ENCODE peak calls at places on chromosome 20, in seven cellular contexts. C is foreskin fibroblast, I is uterus, G is cardiac fibroblast, E is heart left ventricle, Q is left lung, J is choroid plexus epithelial cell. A is an unnamed sample.

GRCh38 chr20:47727170-47727880 is 58.0 kb downstream of the SULF2 start:
- DNase-seq in C (no peak), I (no peak), G (no peak), E (peak), Q (peak), J (no peak), A (no peak)

GRCh38 chr20:6058684-6059295 is 4.9 kb upstream of the LRRN4 start:
- DNase-seq in C (no peak), I (no peak), G (no peak), E (no peak), Q (no peak), J (peak), A (no peak)

GRCh38 chr20:44664127-44664526 is 12.6 kb upstream of the ADA start:
- DNase-seq in C (no peak), I (no peak), G (no peak), E (no peak), Q (no peak), J (no peak), A (no peak)

GRCh38 chr20:7015257-7015656 is 247.8 kb downstream of the BMP2 start:
- DNase-seq in C (no peak), I (no peak), G (no peak), E (no peak), Q (no peak), J (no peak), A (no peak)

GRCh38 chr20:32957451-32957850 is 46.8 kb downstream of the SUN5 start:
- DNase-seq in C (no peak), I (no peak), G (no peak), E (no peak), Q (no peak), J (no peak), A (no peak)

GRCh38 chr20:31837896-31838397 is 7.5 kb downstream of the FOXS1 start:
- DNase-seq in C (peak), I (no peak), G (peak), E (no peak), Q (no peak), J (peak), A (peak)

GRCh38 chr20:25033250-25033940 is 24.5 kb downstream of the ACSS1 start:
- DNase-seq in C (no peak), I (no peak), G (no peak), E (peak), Q (no peak), J (peak), A (no peak)

GRCh38 chr20:29318871-29319461 is 1938.5 kb upstream of the DEFB115 start:
- DNase-seq in C (no peak), I (no peak), G (no peak), E (no peak), Q (no peak), J (no peak), A (no peak)

GRCh38 chr20:944148-944547 is 28.0 kb upstream of the ANGPT4 start:
- DNase-seq in C (no peak), I (no peak), G (no peak), E (no peak), Q (no peak), J (no peak), A (no peak)

GRCh38 chr20:942611-943010 is 26.5 kb upstream of the ANGPT4 start:
- DNase-seq in C (no peak), I (no peak), G (no peak), E (no peak), Q (no peak), J (no peak), A (no peak)

GRCh38 chr20:945841-946240 is 29.7 kb upstream of the ANGPT4 start:
- DNase-seq in C (no peak), I (no peak), G (no peak), E (no peak), Q (no peak), J (no peak), A (no peak)

GRCh38 chr20:946826-947225 is 30.7 kb upstream of the ANGPT4 start:
- DNase-seq in C (no peak), I (no peak), G (no peak), E (no peak), Q (no peak), J (no peak), A (no peak)

DNA sequence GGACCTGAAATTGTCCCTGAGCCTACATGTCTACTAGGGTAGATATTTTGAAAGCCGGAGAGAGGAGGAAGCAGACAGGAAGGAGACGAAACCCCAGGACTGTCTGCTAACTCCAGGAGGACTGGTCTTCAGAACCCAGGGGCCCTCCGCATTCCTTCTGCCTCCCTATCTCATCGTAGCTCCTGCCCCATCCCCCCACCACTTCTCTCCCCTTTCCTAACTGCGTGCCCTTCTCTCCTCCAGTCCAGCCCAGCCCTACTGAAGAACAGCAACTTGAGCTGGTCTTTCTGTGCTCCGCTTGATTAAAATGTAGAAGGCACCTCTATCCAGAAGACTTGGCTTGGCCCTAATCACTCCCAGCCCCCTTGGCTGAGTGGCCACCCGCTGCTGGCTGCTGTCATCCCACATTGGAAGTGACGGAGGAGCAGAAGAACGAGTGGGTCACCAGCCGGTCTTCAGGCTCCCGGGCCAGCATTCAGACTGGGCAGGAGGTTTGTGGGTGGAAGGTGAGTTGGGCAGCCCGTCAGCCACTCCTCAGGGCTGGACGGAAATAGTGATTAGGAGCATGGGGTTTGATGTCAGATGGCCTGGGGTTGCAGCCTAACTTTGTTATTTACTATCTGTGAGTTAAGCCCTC is 28.8 kb upstream of the ANGPT4 start:
- DNase-seq in C (no peak), I (no peak), G (no peak), E (no peak), Q (no peak), J (no peak), A (no peak)
- TF ChIP-seq CTCF in C (no peak), I (no peak), G (no peak), E (no peak), Q (no peak), J (no peak), A (no peak)

GRCh38 chr20:63697357-63697867 is 960 bp downstream of the TNFRSF6B start:
- DNase-seq in C (no peak), I (peak), G (no peak), E (no peak), Q (no peak), J (no peak), A (no peak)
- H3K4me3 ChIP-seq in C (no peak), I (no peak), G (no peak), E (no peak), Q (peak), J (peak), A (peak)

GRCh38 chr20:46549188-46549967 is 1.1 kb downstream of the OCSTAMP start:
- DNase-seq in C (no peak), I (no peak), G (no peak), E (no peak), Q (no peak), J (no peak), A (no peak)
- TF ChIP-seq CTCF in C (no peak), I (no peak), G (no peak), E (no peak), Q (no peak), J (no peak), A (no peak)

GRCh38 chr20:10221022-10221421 is 2.4 kb downstream of the SNAP25 start:
- DNase-seq in C (no peak), I (no peak), G (no peak), E (no peak), Q (no peak), J (no peak), A (no peak)
- H3K4me3 ChIP-seq in C (no peak), I (no peak), G (no peak), E (no peak), Q (no peak), J (no peak), A (no peak)